ENCODE peak calls at places on chromosomes 7 and 10, in five cellular contexts. One of them, this sample, is unnamed.

GRCh38 chr10:12799144-12799543 is 202.4 kb downstream of the CCDC3 start:
- DNase-seq in cardiac muscle cell: no peak
- DNase-seq in adrenal gland: no peak
- DNase-seq in breast epithelium: no peak
- DNase-seq in HL-60: no peak
- DNase-seq in this sample: no peak

GRCh38 chr10:8060704-8061121 is 6.2 kb downstream of the GATA3 start:
- DNase-seq in cardiac muscle cell: no peak
- DNase-seq in adrenal gland: no peak
- DNase-seq in breast epithelium: no peak
- DNase-seq in HL-60: no peak
- DNase-seq in this sample: no peak

GRCh38 chr7:146701166-146701565 is 584.6 kb downstream of the CNTNAP2 start:
- DNase-seq in cardiac muscle cell: no peak
- DNase-seq in adrenal gland: no peak
- DNase-seq in breast epithelium: no peak
- DNase-seq in HL-60: no peak
- DNase-seq in this sample: no peak

GRCh38 chr7:116953727-116954442 is 584 bp downstream of the ST7 start:
- DNase-seq in cardiac muscle cell: peak
- DNase-seq in adrenal gland: peak
- DNase-seq in breast epithelium: peak
- DNase-seq in HL-60: peak
- DNase-seq in this sample: peak

GRCh38 chr7:93046641-93047040 is 71.1 kb downstream of the SAMD9 start:
- DNase-seq in cardiac muscle cell: no peak
- DNase-seq in adrenal gland: no peak
- DNase-seq in breast epithelium: no peak
- DNase-seq in HL-60: no peak
- DNase-seq in this sample: no peak

GRCh38 chr10:11290156-11290890 is 272.7 kb downstream of the CELF2 start:
- DNase-seq in cardiac muscle cell: no peak
- DNase-seq in adrenal gland: no peak
- DNase-seq in breast epithelium: no peak
- DNase-seq in HL-60: no peak
- DNase-seq in this sample: no peak

GRCh38 chr7:87202208-87202607 is 17.3 kb downstream of the TMEM243 start:
- DNase-seq in cardiac muscle cell: no peak
- DNase-seq in adrenal gland: no peak
- DNase-seq in breast epithelium: no peak
- DNase-seq in HL-60: no peak
- DNase-seq in this sample: no peak

GRCh38 chr7:91264083-91264923 is at the start of gene FZD1:
- DNase-seq in cardiac muscle cell: peak
- DNase-seq in adrenal gland: peak
- DNase-seq in breast epithelium: peak
- DNase-seq in HL-60: peak
- DNase-seq in this sample: peak

GRCh38 chr10:76583711-76584161 is 1053.9 kb downstream of the KCNMA1 start:
- DNase-seq in cardiac muscle cell: peak
- DNase-seq in adrenal gland: no peak
- DNase-seq in breast epithelium: no peak
- DNase-seq in HL-60: no peak
- DNase-seq in this sample: peak

GRCh38 chr10:119362122-119362521 is 154.8 kb downstream of the GRK5 start:
- DNase-seq in cardiac muscle cell: no peak
- DNase-seq in adrenal gland: no peak
- DNase-seq in breast epithelium: no peak
- DNase-seq in HL-60: no peak
- DNase-seq in this sample: peak

GRCh38 chr10:52818019-52818418 is 45.4 kb upstream of the MBL2 start:
- DNase-seq in cardiac muscle cell: peak
- DNase-seq in adrenal gland: no peak
- DNase-seq in breast epithelium: no peak
- DNase-seq in HL-60: peak
- DNase-seq in this sample: peak

GRCh38 chr10:89475137-89475536 is 60.3 kb downstream of the SLC16A12 start:
- DNase-seq in cardiac muscle cell: no peak
- DNase-seq in adrenal gland: no peak
- DNase-seq in breast epithelium: peak
- DNase-seq in HL-60: no peak
- DNase-seq in this sample: no peak

GRCh38 chr10:15123749-15124184 is 26.6 kb downstream of the RPP38 start:
- DNase-seq in cardiac muscle cell: peak
- DNase-seq in adrenal gland: no peak
- DNase-seq in breast epithelium: no peak
- DNase-seq in HL-60: no peak
- DNase-seq in this sample: peak

GRCh38 chr7:140982508-140982907 is 32.2 kb downstream of the MRPS33 start:
- DNase-seq in cardiac muscle cell: no peak
- DNase-seq in adrenal gland: no peak
- DNase-seq in breast epithelium: no peak
- DNase-seq in HL-60: peak
- DNase-seq in this sample: no peak

GRCh38 chr10:100046088-100046487 is 35.6 kb downstream of the CPN1 start:
- DNase-seq in cardiac muscle cell: peak
- DNase-seq in adrenal gland: peak
- DNase-seq in breast epithelium: peak
- DNase-seq in HL-60: peak
- DNase-seq in this sample: peak

GRCh38 chr7:105131033-105131656 is 117.1 kb downstream of the KMT2E start:
- DNase-seq in cardiac muscle cell: peak
- DNase-seq in adrenal gland: no peak
- DNase-seq in breast epithelium: no peak
- DNase-seq in HL-60: no peak
- DNase-seq in this sample: peak

GRCh38 chr7:45893374-45893995 is 5.2 kb downstream of the IGFBP1 start:
- DNase-seq in cardiac muscle cell: no peak
- DNase-seq in adrenal gland: no peak
- DNase-seq in breast epithelium: no peak
- DNase-seq in HL-60: no peak
- DNase-seq in this sample: no peak

GRCh38 chr7:133705596-133705995 is 421.5 kb upstream of the LRGUK start:
- DNase-seq in cardiac muscle cell: peak
- DNase-seq in adrenal gland: no peak
- DNase-seq in breast epithelium: no peak
- DNase-seq in HL-60: no peak
- DNase-seq in this sample: peak

GRCh38 chr10:44908071-44908709 is 2.9 kb upstream of the TMEM72 start:
- DNase-seq in cardiac muscle cell: peak
- DNase-seq in adrenal gland: no peak
- DNase-seq in breast epithelium: no peak
- DNase-seq in HL-60: peak
- DNase-seq in this sample: peak

GRCh38 chr10:24552346-24553016 is 171.2 kb downstream of the ARHGAP21 start:
- DNase-seq in cardiac muscle cell: no peak
- DNase-seq in adrenal gland: no peak
- DNase-seq in breast epithelium: peak
- DNase-seq in HL-60: no peak
- DNase-seq in this sample: no peak

GRCh38 chr10:35363587-35363986 is 27.3 kb downstream of the CCNY start:
- DNase-seq in cardiac muscle cell: no peak
- DNase-seq in adrenal gland: no peak
- DNase-seq in breast epithelium: no peak
- DNase-seq in HL-60: no peak
- DNase-seq in this sample: no peak

GRCh38 chr10:48763403-48763802 is 78.7 kb downstream of the WDFY4 start:
- DNase-seq in cardiac muscle cell: no peak
- DNase-seq in adrenal gland: no peak
- DNase-seq in breast epithelium: no peak
- DNase-seq in HL-60: no peak
- DNase-seq in this sample: no peak

GRCh38 chr10:72099054-72099921 is 10.9 kb upstream of the SPOCK2 start:
- DNase-seq in cardiac muscle cell: no peak
- DNase-seq in adrenal gland: no peak
- DNase-seq in breast epithelium: no peak
- DNase-seq in HL-60: no peak
- DNase-seq in this sample: no peak

DNA sequence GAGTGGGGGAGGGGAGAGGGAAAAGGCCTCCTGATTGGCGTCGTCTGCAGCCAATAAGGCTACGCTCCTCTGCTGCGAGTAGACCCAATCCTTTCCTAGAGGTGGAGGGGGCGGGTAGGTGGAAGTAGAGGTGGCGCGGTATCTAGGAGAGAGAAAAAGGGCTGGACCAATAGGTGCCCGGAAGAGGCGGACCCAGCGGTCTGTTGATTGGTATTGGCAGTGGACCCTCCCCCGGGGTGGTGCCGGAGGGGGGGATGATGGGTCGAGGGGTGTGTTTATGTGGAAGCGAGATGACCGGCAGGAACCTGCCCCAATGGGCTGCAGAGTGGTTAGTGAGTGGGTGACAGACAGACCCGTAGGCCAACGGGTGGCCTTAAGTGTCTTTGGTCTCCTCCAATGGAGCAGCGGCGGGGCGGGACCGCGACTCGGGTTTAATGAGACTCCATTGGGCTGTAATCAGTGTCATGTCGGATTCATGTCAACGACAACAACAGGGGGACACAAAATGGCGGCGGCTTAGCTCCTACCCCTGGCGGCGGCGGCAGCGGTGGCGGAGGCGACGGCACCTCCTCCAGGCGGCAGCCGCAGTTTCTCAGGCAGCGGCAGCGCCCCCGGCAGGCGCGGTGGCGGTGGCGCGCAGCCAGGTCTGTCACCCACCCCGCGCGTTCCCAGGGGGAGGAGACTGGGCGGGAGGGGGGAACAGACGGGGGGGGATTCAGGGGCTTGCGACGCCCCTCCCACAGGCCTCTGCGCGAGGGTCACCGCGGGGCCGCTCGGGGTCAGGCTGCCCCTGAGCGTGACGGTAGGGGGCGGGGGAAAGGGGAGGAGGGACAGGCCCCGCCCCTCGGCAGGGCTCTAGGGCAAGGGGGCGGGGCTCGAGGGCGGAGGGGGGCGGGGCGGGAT is at the start of gene KAT6B:
- DNase-seq in cardiac muscle cell: peak
- DNase-seq in adrenal gland: peak
- DNase-seq in breast epithelium: peak
- DNase-seq in HL-60: peak
- DNase-seq in this sample: peak
- TF ChIP-seq CTCF in cardiac muscle cell: peak
- TF ChIP-seq CTCF in adrenal gland: peak
- TF ChIP-seq CTCF in breast epithelium: peak
- TF ChIP-seq CTCF in HL-60: no peak
- TF ChIP-seq CTCF in this sample: no peak

DNA sequence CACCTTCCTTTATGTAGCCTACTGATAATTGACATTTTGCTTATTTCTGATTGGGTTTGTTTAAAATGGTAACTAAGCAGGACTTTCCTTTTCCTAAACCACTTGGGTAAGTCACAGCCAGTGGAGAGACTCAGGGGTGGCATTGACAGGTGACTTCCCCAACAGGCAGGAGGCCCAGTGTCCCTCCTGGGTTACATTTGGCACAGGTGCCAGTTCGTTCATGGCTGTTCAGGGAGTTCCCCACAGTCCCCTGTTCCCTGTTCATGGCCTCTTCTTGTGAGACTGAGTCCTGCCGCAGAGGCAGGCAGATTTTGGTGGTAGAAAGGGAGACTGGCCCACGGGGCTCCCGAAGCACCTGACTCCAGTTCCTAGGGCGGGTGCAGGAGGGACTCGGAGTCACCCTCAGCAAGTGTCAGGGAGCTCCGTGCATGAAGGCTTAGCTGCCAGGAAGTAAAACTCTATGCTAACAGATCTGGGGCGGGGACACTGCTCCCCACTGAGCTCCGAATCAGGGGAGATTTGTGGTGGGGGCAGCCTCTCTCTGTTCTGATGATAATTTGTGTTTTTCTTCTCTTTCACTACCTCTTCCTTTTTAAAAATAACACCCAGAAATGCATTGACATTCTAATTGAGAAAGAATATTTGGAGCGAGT is 84.1 kb downstream of the EZH2 start:
- DNase-seq in cardiac muscle cell: no peak
- DNase-seq in adrenal gland: no peak
- DNase-seq in breast epithelium: no peak
- DNase-seq in HL-60: no peak
- DNase-seq in this sample: no peak
- H3K4me3 ChIP-seq in cardiac muscle cell: no peak
- H3K4me3 ChIP-seq in adrenal gland: no peak
- H3K4me3 ChIP-seq in breast epithelium: no peak
- H3K4me3 ChIP-seq in HL-60: no peak
- H3K4me3 ChIP-seq in this sample: no peak

DNA sequence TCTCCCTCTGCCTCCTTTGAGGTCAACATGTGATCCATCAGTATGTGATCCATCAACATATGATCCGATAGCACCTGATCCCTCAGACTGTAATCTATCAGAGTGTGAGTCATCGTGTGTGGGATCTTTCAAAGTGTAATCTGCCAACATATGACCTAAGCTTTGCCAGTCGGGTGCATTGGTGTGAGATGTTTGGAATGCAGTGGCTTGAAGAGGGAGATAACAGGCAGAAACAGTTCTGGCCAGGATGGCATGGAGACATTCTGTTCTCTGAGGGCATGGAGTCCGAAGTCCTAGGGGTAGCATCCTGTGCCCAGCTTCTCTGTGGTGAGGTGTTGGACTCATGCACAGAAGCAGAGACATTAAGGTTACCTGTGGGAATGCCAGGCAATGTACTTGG is 217.7 kb upstream of the ETV1 start:
- DNase-seq in cardiac muscle cell: peak
- DNase-seq in adrenal gland: no peak
- DNase-seq in breast epithelium: no peak
- DNase-seq in HL-60: no peak
- DNase-seq in this sample: peak
- TF ChIP-seq CTCF in cardiac muscle cell: no peak
- TF ChIP-seq CTCF in adrenal gland: no peak
- TF ChIP-seq CTCF in breast epithelium: no peak
- TF ChIP-seq CTCF in HL-60: no peak
- TF ChIP-seq CTCF in this sample: no peak

GRCh38 chr7:155344270-155344617 is 46.6 kb downstream of the INSIG1 start:
- DNase-seq in cardiac muscle cell: no peak
- DNase-seq in adrenal gland: no peak
- DNase-seq in breast epithelium: no peak
- DNase-seq in HL-60: no peak
- DNase-seq in this sample: no peak

GRCh38 chr7:155344618-155345433 is 47.1 kb downstream of the INSIG1 start:
- DNase-seq in cardiac muscle cell: peak
- DNase-seq in adrenal gland: peak
- DNase-seq in breast epithelium: peak
- DNase-seq in HL-60: peak
- DNase-seq in this sample: peak

GRCh38 chr7:155346285-155346684 is 48.6 kb downstream of the INSIG1 start:
- DNase-seq in cardiac muscle cell: no peak
- DNase-seq in adrenal gland: no peak
- DNase-seq in breast epithelium: no peak
- DNase-seq in HL-60: no peak
- DNase-seq in this sample: no peak

GRCh38 chr7:155343661-155344121 is 46.0 kb downstream of the INSIG1 start:
- DNase-seq in cardiac muscle cell: no peak
- DNase-seq in adrenal gland: no peak
- DNase-seq in breast epithelium: no peak
- DNase-seq in HL-60: no peak
- DNase-seq in this sample: no peak

DNA sequence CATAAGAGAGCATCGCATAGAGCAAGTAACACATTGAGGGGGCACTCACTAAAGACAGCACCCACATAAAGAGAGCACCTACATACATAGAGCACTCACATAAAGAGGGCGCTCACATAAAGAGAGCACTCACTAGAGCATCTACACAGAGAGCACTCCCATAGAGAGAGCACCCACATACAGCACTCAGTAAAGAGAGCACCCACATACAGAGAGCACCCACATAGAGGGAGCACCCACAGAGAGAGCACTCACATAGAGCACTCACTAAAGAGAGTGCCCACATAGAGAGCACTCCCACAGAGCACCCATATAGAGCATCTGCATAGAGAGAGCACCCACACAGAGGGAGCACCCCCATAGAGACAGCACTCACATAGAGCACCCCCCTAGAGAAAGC is 47.8 kb downstream of the INSIG1 start:
- DNase-seq in cardiac muscle cell: no peak
- DNase-seq in adrenal gland: no peak
- DNase-seq in breast epithelium: no peak
- DNase-seq in HL-60: no peak
- DNase-seq in this sample: no peak
- H3K4me3 ChIP-seq in cardiac muscle cell: no peak
- H3K4me3 ChIP-seq in adrenal gland: no peak
- H3K4me3 ChIP-seq in breast epithelium: no peak
- H3K4me3 ChIP-seq in HL-60: no peak
- H3K4me3 ChIP-seq in this sample: no peak